ENCODE peak calls at places on chromosome 10, in seven cellular contexts. R is Peyer's patch, X is ovary, H is HCT116, S is breast epithelium, J is A549, T is lower leg skin. V is an unnamed sample.

GRCh38 chr10:580796-581195 is 108.7 kb downstream of the DIP2C start:
- DNase-seq in H (no peak), T (peak), X (no peak), J (no peak), R (no peak), S (no peak), V (no peak)

GRCh38 chr10:117370205-117370604 is 5.0 kb downstream of the PDZD8 start:
- DNase-seq in S (no peak), X (no peak), R (no peak), T (no peak), H (no peak), J (peak), V (peak)

GRCh38 chr10:33697016-33697415 is 362.5 kb upstream of the NRP1 start:
- DNase-seq in R (no peak), T (no peak), S (no peak), H (no peak), X (no peak), J (no peak), V (no peak)

GRCh38 chr10:11339013-11339412 is 272.4 kb downstream of the USP6NL start:
- DNase-seq in R (no peak), X (no peak), J (no peak), S (no peak), T (no peak), H (no peak), V (no peak)

GRCh38 chr10:91077549-91078017 is 142.9 kb upstream of the PCGF5 start:
- DNase-seq in X (peak), T (no peak), H (no peak), J (no peak), S (peak), R (peak), V (no peak)

GRCh38 chr10:124092270-124093075 is 925 bp downstream of the CHST15 start:
- DNase-seq in X (peak), S (no peak), R (peak), J (peak), T (peak), H (no peak), V (no peak)

GRCh38 chr10:81838950-81839349 is 36.0 kb upstream of the NRG3 start:
- DNase-seq in T (no peak), J (no peak), R (no peak), X (no peak), S (no peak), H (no peak), V (no peak)

GRCh38 chr10:13949844-13950542 is 363.2 kb downstream of the PRPF18 start:
- DNase-seq in J (no peak), H (no peak), T (peak), X (no peak), R (no peak), S (no peak), V (no peak)

GRCh38 chr10:108132303-108132702 is 967.8 kb upstream of the SORCS1 start:
- DNase-seq in H (no peak), R (no peak), T (no peak), J (no peak), S (no peak), X (no peak), V (no peak)

GRCh38 chr10:71530781-71531180 is 134.1 kb downstream of the CDH23 start:
- DNase-seq in X (no peak), S (no peak), R (no peak), J (no peak), T (no peak), H (no peak), V (no peak)

GRCh38 chr10:93873427-93874115 is 20.2 kb upstream of the SLC35G1 start:
- DNase-seq in T (no peak), X (no peak), J (peak), H (no peak), S (no peak), R (no peak), V (peak)

GRCh38 chr10:73217628-73218027 is 29.4 kb downstream of the DNAJC9 start:
- DNase-seq in J (no peak), R (no peak), X (no peak), H (no peak), S (no peak), T (no peak), V (no peak)

GRCh38 chr10:49187950-49188761 is at the start of gene TMEM273:
- DNase-seq in X (peak), H (no peak), R (peak), T (peak), J (no peak), S (no peak), V (no peak)

GRCh38 chr10:13739178-13739577 is 152.4 kb downstream of the PRPF18 start:
- DNase-seq in T (peak), J (no peak), H (no peak), S (no peak), R (no peak), X (no peak), V (no peak)

GRCh38 chr10:42593284-42593683 is 45.1 kb downstream of the ZNF33B start:
- DNase-seq in T (no peak), S (no peak), J (peak), R (no peak), H (no peak), X (no peak), V (peak)

GRCh38 chr10:127715782-127716378 is 21.1 kb upstream of the FOXI2 start:
- DNase-seq in T (no peak), J (peak), H (peak), S (no peak), X (no peak), R (no peak), V (peak)

GRCh38 chr10:132293416-132294195 is 14.1 kb downstream of the STK32C start:
- DNase-seq in H (no peak), X (no peak), T (no peak), R (peak), S (peak), J (no peak), V (no peak)

GRCh38 chr10:124287791-124288190 is 130.9 kb downstream of the OAT start:
- DNase-seq in S (peak), R (peak), J (no peak), T (no peak), H (no peak), X (no peak), V (no peak)

GRCh38 chr10:81950358-81950757 is 75.4 kb downstream of the NRG3 start:
- DNase-seq in J (no peak), T (no peak), X (no peak), R (no peak), H (no peak), S (no peak), V (no peak)

GRCh38 chr10:124629410-124629809 is 114.8 kb downstream of the FAM53B start:
- DNase-seq in J (no peak), T (no peak), S (no peak), X (no peak), H (no peak), R (no peak), V (no peak)

GRCh38 chr10:131320860-131321604 is 9.5 kb upstream of the TCERG1L start:
- DNase-seq in H (no peak), J (no peak), X (no peak), R (no peak), S (no peak), T (no peak), V (no peak)

GRCh38 chr10:77516575-77516974 is 121.0 kb downstream of the KCNMA1 start:
- DNase-seq in T (no peak), R (no peak), J (no peak), H (no peak), X (no peak), S (no peak), V (no peak)

GRCh38 chr10:48464871-48465736 is 139.8 kb downstream of the ARHGAP22 start:
- DNase-seq in X (no peak), H (no peak), S (peak), T (peak), J (no peak), R (peak), V (no peak)

GRCh38 chr10:77403761-77404160 is 233.8 kb downstream of the KCNMA1 start:
- DNase-seq in T (no peak), H (no peak), S (no peak), J (no peak), R (no peak), X (no peak), V (no peak)

GRCh38 chr10:51057925-51058324 is 16.4 kb upstream of the PRKG1 start:
- DNase-seq in J (no peak), S (no peak), X (no peak), T (no peak), R (no peak), H (no peak), V (no peak)

GRCh38 chr10:100637785-100638184 is 102.0 kb downstream of the HIF1AN start:
- DNase-seq in R (no peak), X (no peak), T (no peak), J (peak), S (no peak), H (peak), V (peak)

GRCh38 chr10:12727832-12728215 is 273.7 kb downstream of the CCDC3 start:
- DNase-seq in J (no peak), T (no peak), X (peak), H (no peak), R (peak), S (no peak), V (no peak)

GRCh38 chr10:3424102-3424803 is 251.7 kb upstream of the PITRM1 start:
- DNase-seq in T (no peak), H (peak), X (no peak), J (no peak), S (no peak), R (no peak), V (no peak)

GRCh38 chr10:49115015-49115795 is at the start of gene VSTM4:
- DNase-seq in J (no peak), S (no peak), R (no peak), T (peak), X (peak), H (no peak), V (peak)

GRCh38 chr10:96488161-96488935 is 25.4 kb downstream of the TLL2 start:
- DNase-seq in T (no peak), X (no peak), S (no peak), H (no peak), R (no peak), J (no peak), V (no peak)

GRCh38 chr10:132515811-132516726 is 21.5 kb upstream of the INPP5A start:
- DNase-seq in T (peak), S (no peak), H (no peak), R (peak), J (no peak), X (peak), V (no peak)

GRCh38 chr10:34889004-34889869 is 74.1 kb upstream of the PARD3 start:
- DNase-seq in J (peak), T (peak), H (no peak), S (no peak), X (no peak), R (no peak), V (no peak)

GRCh38 chr10:94193466-94193924 is 169.2 kb downstream of the NOC3L start:
- DNase-seq in S (no peak), T (no peak), J (no peak), R (no peak), H (no peak), X (no peak), V (no peak)

GRCh38 chr10:49394933-49395740 is 752 bp downstream of the DRGX start:
- DNase-seq in T (peak), J (no peak), S (no peak), H (no peak), X (no peak), R (no peak), V (no peak)

DNA sequence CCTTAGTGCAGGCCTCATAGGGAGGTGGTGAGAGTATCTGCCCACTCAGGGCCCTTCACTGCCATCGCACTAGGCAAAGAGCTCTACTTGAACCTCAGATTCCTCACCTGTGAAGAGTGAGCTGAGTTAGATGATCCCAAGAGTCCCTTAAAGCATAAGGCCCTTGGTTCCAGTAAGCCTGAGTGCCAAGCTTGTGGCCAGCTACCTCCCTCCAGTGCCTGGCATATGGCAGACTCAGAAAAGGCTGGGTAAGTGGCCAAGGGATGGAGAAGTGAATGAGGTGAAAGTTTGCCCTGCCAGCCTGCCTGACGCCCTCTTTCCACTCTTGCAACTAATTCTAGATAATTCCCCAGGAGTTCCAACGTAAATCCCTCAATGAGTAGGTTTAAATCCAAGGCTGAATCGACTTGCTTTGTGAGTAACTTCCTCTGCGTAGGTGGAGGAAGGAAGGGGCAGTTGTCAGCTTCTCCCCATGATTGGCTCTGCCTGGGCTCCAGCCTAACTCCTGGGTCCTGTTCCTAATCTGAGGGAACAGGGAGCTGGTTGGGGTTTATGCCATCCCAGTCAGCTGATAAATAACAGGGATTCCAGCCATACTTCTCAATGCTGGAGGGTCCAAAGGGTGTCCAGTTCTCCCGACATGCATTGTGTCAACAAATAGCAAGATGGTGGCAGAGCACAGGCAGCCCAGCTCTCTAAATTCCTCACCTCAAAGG is 14.2 kb downstream of the DUSP5 start:
- DNase-seq in H (no peak), T (no peak), R (peak), S (no peak), J (peak), X (no peak), V (no peak)
- TF ChIP-seq POLR2A in H (no peak), T (no peak), R (no peak), S (no peak), J (no peak), X (no peak), V (no peak)

DNA sequence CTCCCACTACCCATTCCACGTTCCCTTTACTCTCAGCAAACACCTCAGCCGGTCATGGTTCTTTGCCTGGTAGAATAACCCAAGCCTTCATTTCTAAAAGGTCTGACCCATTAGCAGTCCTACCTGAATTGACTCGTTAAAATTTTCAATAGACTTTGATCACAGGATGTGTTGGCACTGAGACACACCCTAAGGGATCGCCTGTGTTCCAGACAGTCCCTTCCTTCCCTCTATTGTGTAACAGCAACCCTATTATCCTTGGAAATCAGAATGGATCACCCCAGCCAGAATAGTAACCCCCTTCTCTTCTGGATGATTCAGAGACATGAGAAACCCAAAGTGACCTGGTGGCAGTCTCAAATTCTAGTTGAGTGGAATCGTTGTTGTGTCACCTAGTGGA is 20.4 kb upstream of the FAM171A1 start:
- DNase-seq in X (no peak), H (no peak), J (no peak), R (no peak), T (no peak), S (no peak), V (no peak)
- TF ChIP-seq POLR2A in X (no peak), H (no peak), J (no peak), R (no peak), T (no peak), S (no peak), V (no peak)

GRCh38 chr10:119061926-119062325 is 18.7 kb downstream of the EIF3A start:
- DNase-seq in X (no peak), R (no peak), H (no peak), J (no peak), T (no peak), S (no peak), V (no peak)
- TF ChIP-seq POLR2A in X (no peak), R (no peak), H (no peak), J (no peak), T (no peak), S (no peak), V (no peak)

GRCh38 chr10:102452672-102453340 is 1.5 kb upstream of the C10orf95 start:
- DNase-seq in H (peak), S (no peak), T (peak), J (peak), R (peak), X (no peak), V (peak)

GRCh38 chr10:102450124-102450373 is 1.3 kb downstream of the C10orf95 start:
- DNase-seq in S (no peak), H (no peak), J (no peak), X (no peak), R (no peak), T (no peak), V (no peak)

GRCh38 chr10:102450374-102451104 is 804 bp downstream of the C10orf95 start:
- DNase-seq in S (peak), X (peak), T (peak), J (peak), R (peak), H (peak), V (peak)

GRCh38 chr10:102451105-102451969 is at the start of gene C10orf95:
- DNase-seq in S (no peak), X (no peak), J (no peak), R (peak), T (peak), H (no peak), V (no peak)

GRCh38 chr10:102449321-102450123 is 1.8 kb downstream of the C10orf95 start:
- DNase-seq in T (peak), J (peak), H (peak), X (peak), R (peak), S (peak), V (peak)
- TF ChIP-seq POLR2A in T (no peak), J (no peak), H (no peak), X (no peak), R (no peak), S (no peak), V (no peak)

GRCh38 chr10:16853809-16854208 is 36.6 kb upstream of the RSU1 start:
- DNase-seq in J (no peak), H (no peak), S (no peak), R (no peak), T (no peak), X (no peak), V (no peak)

GRCh38 chr10:16853201-16853600 is 36.0 kb upstream of the RSU1 start:
- DNase-seq in X (no peak), R (no peak), S (no peak), H (peak), T (no peak), J (peak), V (peak)

GRCh38 chr10:16856567-16856966 is 39.3 kb upstream of the RSU1 start:
- DNase-seq in R (no peak), S (no peak), X (no peak), H (no peak), T (no peak), J (no peak), V (no peak)

GRCh38 chr10:16856092-16856491 is 38.9 kb upstream of the RSU1 start:
- DNase-seq in R (no peak), X (no peak), T (no peak), J (no peak), S (no peak), H (no peak), V (no peak)

GRCh38 chr10:16854623-16855022 is 37.4 kb upstream of the RSU1 start:
- DNase-seq in R (peak), S (no peak), J (peak), T (no peak), X (no peak), H (no peak), V (no peak)
- TF ChIP-seq POLR2A in R (no peak), S (no peak), J (no peak), T (no peak), X (no peak), H (no peak), V (no peak)

GRCh38 chr10:99619851-99620712 is at the start of gene SLC25A28:
- DNase-seq in J (peak), X (peak), R (peak), S (peak), H (peak), T (peak), V (peak)
- TF ChIP-seq POLR2A in J (peak), X (peak), R (no peak), S (no peak), H (no peak), T (no peak), V (no peak)

DNA sequence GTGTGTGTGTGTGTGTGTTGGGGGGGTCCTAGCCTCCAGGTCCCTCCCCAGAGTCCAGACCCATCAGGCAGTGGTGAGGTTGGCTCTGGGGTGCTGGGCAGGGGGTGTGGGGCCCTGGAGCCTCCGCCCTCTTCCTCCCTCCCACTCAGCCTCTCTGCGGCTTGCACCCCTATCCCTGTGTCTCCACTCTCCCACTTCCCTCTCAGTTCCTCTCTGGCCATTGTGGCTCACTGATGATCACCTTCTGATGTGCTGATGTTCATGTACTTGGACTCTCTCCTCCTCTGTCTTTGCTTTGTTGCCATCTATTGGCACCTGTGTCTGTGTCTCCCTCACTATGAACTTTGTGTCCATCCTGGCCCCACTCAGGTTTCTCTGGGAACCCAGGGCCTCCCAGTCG is 298.8 kb downstream of the ZEB1 start:
- DNase-seq in R (no peak), S (no peak), T (no peak), X (no peak), J (no peak), H (no peak), V (no peak)
- TF ChIP-seq POLR2A in R (no peak), S (no peak), T (no peak), X (no peak), J (no peak), H (no peak), V (no peak)

GRCh38 chr10:79310911-79311573 is 36.2 kb upstream of the PPIF start:
- DNase-seq in R (no peak), T (no peak), S (no peak), J (no peak), X (no peak), H (no peak), V (no peak)

GRCh38 chr10:79308016-79308415 is 39.3 kb upstream of the PPIF start:
- DNase-seq in J (no peak), S (no peak), H (no peak), T (no peak), X (no peak), R (no peak), V (no peak)

GRCh38 chr10:79306644-79307220 is 40.5 kb upstream of the PPIF start:
- DNase-seq in T (no peak), R (no peak), H (no peak), S (no peak), X (no peak), J (no peak), V (no peak)

GRCh38 chr10:79310217-79310865 is 36.9 kb upstream of the PPIF start:
- DNase-seq in S (no peak), R (no peak), H (no peak), J (no peak), T (no peak), X (no peak), V (no peak)

GRCh38 chr10:79308969-79309665 is 38.2 kb upstream of the PPIF start:
- DNase-seq in S (no peak), R (no peak), H (no peak), J (no peak), T (no peak), X (no peak), V (no peak)
- TF ChIP-seq POLR2A in S (no peak), R (no peak), H (no peak), J (no peak), T (no peak), X (no peak), V (no peak)